ENCODE peak calls at places on chromosomes 6 and 20, in six cellular contexts. One of them, this sample, is unnamed.

GRCh38 chr6:126919947-126920346 is 198.5 kb upstream of the RSPO3 start:
- DNase-seq in tibial nerve: no peak
- DNase-seq in GM23248: peak; percentile 98
- DNase-seq in astrocyte of the hippocampus: peak; percentile 71
- DNase-seq in NCI-H1694 treated with DMSO at 0.1 percent for 48 hours: no peak
- DNase-seq in NB4: no peak
- DNase-seq in this sample: peak; percentile 97

GRCh38 chr6:45327956-45328522 is at the start of gene RUNX2:
- DNase-seq in tibial nerve: no peak
- DNase-seq in NB4: peak; percentile 17
- DNase-seq in NCI-H1694 treated with DMSO at 0.1 percent for 48 hours: no peak
- DNase-seq in astrocyte of the hippocampus: peak; percentile 95
- DNase-seq in GM23248: peak; percentile 83
- DNase-seq in this sample: peak; percentile 56

GRCh38 chr20:5973172-5973571 is 22.7 kb downstream of the MCM8 start:
- DNase-seq in astrocyte of the hippocampus: no peak
- DNase-seq in NB4: no peak
- DNase-seq in tibial nerve: no peak
- DNase-seq in NCI-H1694 treated with DMSO at 0.1 percent for 48 hours: no peak
- DNase-seq in GM23248: peak; percentile 42
- DNase-seq in this sample: peak; percentile 74

GRCh38 chr6:133899556-133899955 is 10.6 kb downstream of the TCF21 start:
- DNase-seq in tibial nerve: no peak
- DNase-seq in GM23248: peak; percentile 44
- DNase-seq in astrocyte of the hippocampus: no peak
- DNase-seq in NCI-H1694 treated with DMSO at 0.1 percent for 48 hours: no peak
- DNase-seq in NB4: no peak
- DNase-seq in this sample: no peak

GRCh38 chr6:129786548-129786947 is 74.6 kb downstream of the TMEM244 start:
- DNase-seq in astrocyte of the hippocampus: peak; percentile 2
- DNase-seq in NB4: no peak
- DNase-seq in NCI-H1694 treated with DMSO at 0.1 percent for 48 hours: no peak
- DNase-seq in tibial nerve: no peak
- DNase-seq in GM23248: peak; percentile 55
- DNase-seq in this sample: peak; percentile 76

GRCh38 chr6:36862848-36863382 is 11.7 kb downstream of the PPIL1 start:
- DNase-seq in GM23248: no peak
- DNase-seq in astrocyte of the hippocampus: no peak
- DNase-seq in NB4: no peak
- DNase-seq in NCI-H1694 treated with DMSO at 0.1 percent for 48 hours: no peak
- DNase-seq in tibial nerve: no peak
- DNase-seq in this sample: no peak

GRCh38 chr6:26022737-26023136 is 60.1 kb downstream of the TRIM38 start:
- DNase-seq in astrocyte of the hippocampus: no peak
- DNase-seq in GM23248: no peak
- DNase-seq in NCI-H1694 treated with DMSO at 0.1 percent for 48 hours: no peak
- DNase-seq in tibial nerve: no peak
- DNase-seq in NB4: no peak
- DNase-seq in this sample: no peak

GRCh38 chr6:2725999-2726567 is 24.6 kb downstream of the MYLK4 start:
- DNase-seq in NCI-H1694 treated with DMSO at 0.1 percent for 48 hours: no peak
- DNase-seq in GM23248: peak; percentile 69
- DNase-seq in tibial nerve: no peak
- DNase-seq in NB4: peak; percentile 63
- DNase-seq in astrocyte of the hippocampus: peak; percentile 65
- DNase-seq in this sample: peak; percentile 47

GRCh38 chr20:61608275-61609085 is 356.4 kb downstream of the CDH4 start:
- DNase-seq in GM23248: peak; percentile 34
- DNase-seq in tibial nerve: no peak
- DNase-seq in NB4: peak; percentile 42
- DNase-seq in NCI-H1694 treated with DMSO at 0.1 percent for 48 hours: no peak
- DNase-seq in astrocyte of the hippocampus: peak; percentile 69
- DNase-seq in this sample: peak; percentile 18

GRCh38 chr6:110567957-110568696 is 91.7 kb upstream of the SLC22A16 start:
- DNase-seq in astrocyte of the hippocampus: no peak
- DNase-seq in tibial nerve: no peak
- DNase-seq in GM23248: no peak
- DNase-seq in NB4: peak; percentile 73
- DNase-seq in NCI-H1694 treated with DMSO at 0.1 percent for 48 hours: no peak
- DNase-seq in this sample: no peak

GRCh38 chr6:30626484-30627366 is at the start of gene ATAT1:
- DNase-seq in astrocyte of the hippocampus: peak; percentile 93
- DNase-seq in NB4: peak; percentile 86
- DNase-seq in tibial nerve: peak; percentile 78
- DNase-seq in NCI-H1694 treated with DMSO at 0.1 percent for 48 hours: peak; percentile 36
- DNase-seq in GM23248: peak; percentile 90
- DNase-seq in this sample: peak; percentile 89

GRCh38 chr6:6386010-6386409 is 65.5 kb upstream of the F13A1 start:
- DNase-seq in NCI-H1694 treated with DMSO at 0.1 percent for 48 hours: no peak
- DNase-seq in GM23248: no peak
- DNase-seq in NB4: peak; percentile 88
- DNase-seq in tibial nerve: no peak
- DNase-seq in astrocyte of the hippocampus: peak; percentile 9
- DNase-seq in this sample: no peak

GRCh38 chr20:19996970-19997369 is 20.2 kb upstream of the NAA20 start:
- DNase-seq in astrocyte of the hippocampus: no peak
- DNase-seq in GM23248: no peak
- DNase-seq in NB4: no peak
- DNase-seq in NCI-H1694 treated with DMSO at 0.1 percent for 48 hours: no peak
- DNase-seq in tibial nerve: no peak
- DNase-seq in this sample: no peak

GRCh38 chr6:13355043-13355945 is 27.0 kb upstream of the TBC1D7 start:
- DNase-seq in GM23248: peak; percentile 96
- DNase-seq in NB4: peak; percentile 51
- DNase-seq in astrocyte of the hippocampus: peak; percentile 97
- DNase-seq in tibial nerve: no peak
- DNase-seq in NCI-H1694 treated with DMSO at 0.1 percent for 48 hours: no peak
- DNase-seq in this sample: peak; percentile 98

GRCh38 chr6:5590187-5590586 is 328.9 kb downstream of the FARS2 start:
- DNase-seq in NB4: no peak
- DNase-seq in tibial nerve: no peak
- DNase-seq in GM23248: no peak
- DNase-seq in NCI-H1694 treated with DMSO at 0.1 percent for 48 hours: no peak
- DNase-seq in astrocyte of the hippocampus: no peak
- DNase-seq in this sample: no peak

GRCh38 chr6:7142228-7142801 is 34.6 kb downstream of the RREB1 start:
- DNase-seq in NB4: no peak
- DNase-seq in astrocyte of the hippocampus: no peak
- DNase-seq in tibial nerve: no peak
- DNase-seq in NCI-H1694 treated with DMSO at 0.1 percent for 48 hours: no peak
- DNase-seq in GM23248: no peak
- DNase-seq in this sample: no peak

GRCh38 chr20:17762243-17762872 is 62.6 kb downstream of the BANF2 start:
- DNase-seq in tibial nerve: no peak
- DNase-seq in NB4: no peak
- DNase-seq in GM23248: no peak
- DNase-seq in astrocyte of the hippocampus: peak; percentile 35
- DNase-seq in NCI-H1694 treated with DMSO at 0.1 percent for 48 hours: no peak
- DNase-seq in this sample: no peak

GRCh38 chr6:45599053-45599452 is 221.3 kb upstream of the SUPT3H start:
- DNase-seq in tibial nerve: no peak
- DNase-seq in astrocyte of the hippocampus: no peak
- DNase-seq in GM23248: peak; percentile 32
- DNase-seq in NCI-H1694 treated with DMSO at 0.1 percent for 48 hours: no peak
- DNase-seq in NB4: no peak
- DNase-seq in this sample: peak; percentile 32

This sample was measured in ELR.